ENCODE peak calls at places on chromosomes 16 and 17, in nine cellular contexts. C is NCI-H2171 treated with DMSO at 0.1 percent for 48 hours; P is effector memory CD4-positive, alpha-beta T cell; M is anterior cingulate cortex; Y is stimulated activated CD4-positive, alpha-beta T cell treated with anti-CD3 and anti-CD28 coated beads, Interleukin-4, amount 100 ng/mL, for 4 hours; U is CD4-positive, alpha-beta memory T cell; R is left cardiac atrium; A is dermis blood vessel endothelial cell; Q is mucosa of gallbladder. Z is an unnamed sample.

GRCh38 chr17:65183736-65184135 is 46.6 kb downstream of the RGS9 start:
- DNase-seq in C (no peak), P (no peak), M (no peak), Y (no peak), U (no peak), R (no peak), A (peak), Q (no peak), Z (no peak)

GRCh38 chr17:65553646-65554567 is 7.5 kb downstream of the AXIN2 start:
- DNase-seq in C (no peak), P (no peak), M (no peak), Y (no peak), U (no peak), R (no peak), A (no peak), Q (no peak), Z (no peak)

GRCh38 chr17:50817142-50817751 is 18.1 kb upstream of the WFIKKN2 start:
- DNase-seq in C (no peak), P (peak), M (no peak), Y (peak), U (peak), R (peak), A (peak), Q (no peak), Z (peak)

GRCh38 chr17:46962374-46962790 is 16.7 kb downstream of the RPRML start:
- DNase-seq in C (no peak), P (no peak), M (no peak), Y (no peak), U (no peak), R (no peak), A (peak), Q (no peak), Z (no peak)

GRCh38 chr17:17021194-17021863 is 20.9 kb upstream of the MPRIP start:
- DNase-seq in C (no peak), P (no peak), M (no peak), Y (no peak), U (no peak), R (peak), A (no peak), Q (peak), Z (no peak)

GRCh38 chr17:82565551-82565950 is 46.0 kb downstream of the FOXK2 start:
- DNase-seq in C (no peak), P (no peak), M (no peak), Y (no peak), U (no peak), R (no peak), A (no peak), Q (no peak), Z (no peak)

GRCh38 chr16:80602894-80603293 is 62.1 kb downstream of the DYNLRB2 start:
- DNase-seq in C (no peak), P (no peak), M (no peak), Y (no peak), U (no peak), R (no peak), A (no peak), Q (no peak), Z (no peak)

GRCh38 chr16:11171448-11171709 is 84.6 kb downstream of the SOCS1 start:
- DNase-seq in C (no peak), P (no peak), M (no peak), Y (no peak), U (no peak), R (no peak), A (no peak), Q (no peak), Z (no peak)

GRCh38 chr17:12349297-12349696 is 316.4 kb upstream of the MYOCD start:
- DNase-seq in C (no peak), P (no peak), M (no peak), Y (no peak), U (no peak), R (no peak), A (no peak), Q (no peak), Z (no peak)

GRCh38 chr17:50426814-50427787 is 1.1 kb downstream of the ACSF2 start:
- DNase-seq in C (no peak), P (no peak), M (no peak), Y (no peak), U (peak), R (peak), A (peak), Q (peak), Z (no peak)

GRCh38 chr17:29032798-29033197 is 10.1 kb upstream of the PIPOX start:
- DNase-seq in C (no peak), P (no peak), M (no peak), Y (no peak), U (no peak), R (no peak), A (no peak), Q (no peak), Z (no peak)

GRCh38 chr16:51391798-51392511 is 240.9 kb upstream of the SALL1 start:
- DNase-seq in C (no peak), P (no peak), M (no peak), Y (no peak), U (no peak), R (no peak), A (no peak), Q (no peak), Z (no peak)

GRCh38 chr16:69111216-69111615 is 5.8 kb downstream of the HAS3 start:
- DNase-seq in C (no peak), P (no peak), M (no peak), Y (no peak), U (no peak), R (no peak), A (no peak), Q (no peak), Z (no peak)

GRCh38 chr16:88318091-88318494 is 64.7 kb upstream of the ZNF469 start:
- DNase-seq in C (no peak), P (no peak), M (no peak), Y (no peak), U (no peak), R (no peak), A (no peak), Q (no peak), Z (no peak)

Z was measured in memory B cell.